ENCODE peak calls at places on chromosomes 16 and 17, in ten cellular contexts. One of them, this sample, is unnamed.

GRCh38 chr16:73172621-73173312 is 124.8 kb upstream of the ZFHX3 start:
- DNase-seq in NAMALWA: no peak
- DNase-seq in DMS153: peak; percentile 92
- DNase-seq in ureter: peak; percentile 75
- DNase-seq in caudate nucleus: no peak
- DNase-seq in tibial artery: peak; percentile 66
- DNase-seq in NCI-H774: peak; percentile 31
- DNase-seq in T-helper 9 cell: no peak
- DNase-seq in cerebellum: no peak
- DNase-seq in fibroblast of the conjunctiva: peak; percentile 98
- DNase-seq in this sample: no peak

GRCh38 chr17:50169881-50170459 is 4.2 kb downstream of the SGCA start:
- DNase-seq in NAMALWA: no peak
- DNase-seq in DMS153: no peak
- DNase-seq in ureter: no peak
- DNase-seq in caudate nucleus: no peak
- DNase-seq in tibial artery: no peak
- DNase-seq in NCI-H774: peak; percentile 8
- DNase-seq in T-helper 9 cell: no peak
- DNase-seq in cerebellum: no peak
- DNase-seq in fibroblast of the conjunctiva: no peak
- DNase-seq in this sample: no peak

GRCh38 chr17:58263773-58264172 is 17.0 kb downstream of the MPO start:
- DNase-seq in NAMALWA: no peak
- DNase-seq in DMS153: no peak
- DNase-seq in ureter: no peak
- DNase-seq in caudate nucleus: no peak
- DNase-seq in tibial artery: no peak
- DNase-seq in NCI-H774: no peak
- DNase-seq in T-helper 9 cell: no peak
- DNase-seq in cerebellum: no peak
- DNase-seq in fibroblast of the conjunctiva: no peak
- DNase-seq in this sample: no peak

GRCh38 chr17:77451271-77451893 is 310.6 kb downstream of the SEC14L1 start:
- DNase-seq in NAMALWA: peak; percentile 65
- DNase-seq in DMS153: no peak
- DNase-seq in ureter: no peak
- DNase-seq in caudate nucleus: peak; percentile 52
- DNase-seq in tibial artery: no peak
- DNase-seq in NCI-H774: peak; percentile 24
- DNase-seq in T-helper 9 cell: peak; percentile 66
- DNase-seq in cerebellum: no peak
- DNase-seq in fibroblast of the conjunctiva: no peak
- DNase-seq in this sample: no peak

GRCh38 chr17:68182016-68182315 is 65.9 kb upstream of the AMZ2 start:
- DNase-seq in NAMALWA: peak; percentile 91
- DNase-seq in DMS153: no peak
- DNase-seq in ureter: no peak
- DNase-seq in caudate nucleus: no peak
- DNase-seq in tibial artery: no peak
- DNase-seq in NCI-H774: no peak
- DNase-seq in T-helper 9 cell: no peak
- DNase-seq in cerebellum: no peak
- DNase-seq in fibroblast of the conjunctiva: no peak
- DNase-seq in this sample: no peak

GRCh38 chr17:15260376-15261062 is 4.6 kb downstream of the PMP22 start:
- DNase-seq in NAMALWA: peak; percentile 20
- DNase-seq in DMS153: peak; percentile 2
- DNase-seq in ureter: peak; percentile 88
- DNase-seq in caudate nucleus: peak; percentile 54
- DNase-seq in tibial artery: peak; percentile 87
- DNase-seq in NCI-H774: no peak
- DNase-seq in T-helper 9 cell: peak; percentile 8
- DNase-seq in cerebellum: peak; percentile 77
- DNase-seq in fibroblast of the conjunctiva: peak; percentile 77
- DNase-seq in this sample: no peak

GRCh38 chr17:19769946-19770652 is 22.0 kb upstream of the ALDH3A1 start:
- DNase-seq in NAMALWA: no peak
- DNase-seq in DMS153: no peak
- DNase-seq in ureter: no peak
- DNase-seq in caudate nucleus: no peak
- DNase-seq in tibial artery: no peak
- DNase-seq in NCI-H774: no peak
- DNase-seq in T-helper 9 cell: no peak
- DNase-seq in cerebellum: no peak
- DNase-seq in fibroblast of the conjunctiva: no peak
- DNase-seq in this sample: no peak

GRCh38 chr16:82317411-82318168 is 147.6 kb upstream of the MPHOSPH6 start:
- DNase-seq in NAMALWA: no peak
- DNase-seq in DMS153: no peak
- DNase-seq in ureter: no peak
- DNase-seq in caudate nucleus: no peak
- DNase-seq in tibial artery: no peak
- DNase-seq in NCI-H774: no peak
- DNase-seq in T-helper 9 cell: no peak
- DNase-seq in cerebellum: no peak
- DNase-seq in fibroblast of the conjunctiva: no peak
- DNase-seq in this sample: no peak

GRCh38 chr17:80474231-80474932 is 2.0 kb downstream of the NPTX1 start:
- DNase-seq in NAMALWA: peak; percentile 88
- DNase-seq in DMS153: peak; percentile 42
- DNase-seq in ureter: no peak
- DNase-seq in caudate nucleus: no peak
- DNase-seq in tibial artery: no peak
- DNase-seq in NCI-H774: no peak
- DNase-seq in T-helper 9 cell: no peak
- DNase-seq in cerebellum: peak; percentile 91
- DNase-seq in fibroblast of the conjunctiva: peak; percentile 17
- DNase-seq in this sample: no peak

GRCh38 chr16:1288813-1289479 is 20.5 kb upstream of the UBE2I start:
- DNase-seq in NAMALWA: no peak
- DNase-seq in DMS153: no peak
- DNase-seq in ureter: no peak
- DNase-seq in caudate nucleus: no peak
- DNase-seq in tibial artery: no peak
- DNase-seq in NCI-H774: no peak
- DNase-seq in T-helper 9 cell: no peak
- DNase-seq in cerebellum: no peak
- DNase-seq in fibroblast of the conjunctiva: no peak
- DNase-seq in this sample: no peak